ENCODE peak calls at places on chromosomes 7 and 10, in six cellular contexts. One of them, this sample, is unnamed. For H3K36me3 and H3K4me1, the result is how much of the 10 kb centered on the place peaks cover.

GRCh38 chr10:3474266-3474665 is 301.7 kb upstream of the PITRM1 start:
- DNase-seq in fibroblast of lung: no peak
- DNase-seq in left ventricle myocardium inferior: no peak
- DNase-seq in hepatocyte: no peak
- DNase-seq in CD8-positive, alpha-beta T cell: no peak
- DNase-seq in heart right ventricle: no peak
- DNase-seq in this sample: no peak

GRCh38 chr10:3775671-3776551 is 9.1 kb downstream of the KLF6 start:
- DNase-seq in fibroblast of lung: peak
- DNase-seq in left ventricle myocardium inferior: no peak
- DNase-seq in hepatocyte: peak
- DNase-seq in CD8-positive, alpha-beta T cell: no peak
- DNase-seq in heart right ventricle: no peak
- DNase-seq in this sample: peak

GRCh38 chr10:97926055-97926454 is 76.4 kb downstream of the GOLGA7B start:
- DNase-seq in fibroblast of lung: no peak
- DNase-seq in left ventricle myocardium inferior: no peak
- DNase-seq in hepatocyte: no peak
- DNase-seq in CD8-positive, alpha-beta T cell: no peak
- DNase-seq in heart right ventricle: no peak
- DNase-seq in this sample: no peak

GRCh38 chr10:13309792-13310191 is 9.9 kb upstream of the PHYH start:
- DNase-seq in fibroblast of lung: no peak
- DNase-seq in left ventricle myocardium inferior: no peak
- DNase-seq in hepatocyte: no peak
- DNase-seq in CD8-positive, alpha-beta T cell: no peak
- DNase-seq in heart right ventricle: no peak
- DNase-seq in this sample: no peak

GRCh38 chr10:112361951-112362770 is 11.8 kb upstream of the ACSL5 start:
- DNase-seq in fibroblast of lung: peak
- DNase-seq in left ventricle myocardium inferior: peak
- DNase-seq in hepatocyte: no peak
- DNase-seq in CD8-positive, alpha-beta T cell: no peak
- DNase-seq in heart right ventricle: peak
- DNase-seq in this sample: peak

GRCh38 chr7:42476255-42476654 is 239.2 kb upstream of the GLI3 start:
- DNase-seq in fibroblast of lung: no peak
- DNase-seq in left ventricle myocardium inferior: no peak
- DNase-seq in hepatocyte: no peak
- DNase-seq in CD8-positive, alpha-beta T cell: no peak
- DNase-seq in heart right ventricle: no peak
- DNase-seq in this sample: no peak

GRCh38 chr10:44949915-44950314 is 9.7 kb upstream of the RASSF4 start:
- DNase-seq in fibroblast of lung: no peak
- DNase-seq in left ventricle myocardium inferior: no peak
- DNase-seq in hepatocyte: peak
- DNase-seq in CD8-positive, alpha-beta T cell: no peak
- DNase-seq in heart right ventricle: no peak
- DNase-seq in this sample: no peak

GRCh38 chr7:151389768-151390593 is 19.9 kb downstream of the WDR86 start:
- DNase-seq in fibroblast of lung: no peak
- DNase-seq in left ventricle myocardium inferior: peak
- DNase-seq in hepatocyte: no peak
- DNase-seq in CD8-positive, alpha-beta T cell: no peak
- DNase-seq in heart right ventricle: no peak
- DNase-seq in this sample: no peak

GRCh38 chr7:135562720-135563119 is 5.0 kb downstream of the NUP205 start:
- DNase-seq in fibroblast of lung: no peak
- DNase-seq in left ventricle myocardium inferior: no peak
- DNase-seq in hepatocyte: peak
- DNase-seq in CD8-positive, alpha-beta T cell: no peak
- DNase-seq in heart right ventricle: no peak
- DNase-seq in this sample: no peak

GRCh38 chr10:52318822-52319464 is 4.9 kb downstream of the DKK1 start:
- DNase-seq in fibroblast of lung: peak
- DNase-seq in left ventricle myocardium inferior: no peak
- DNase-seq in hepatocyte: peak
- DNase-seq in CD8-positive, alpha-beta T cell: no peak
- DNase-seq in heart right ventricle: no peak
- DNase-seq in this sample: no peak

GRCh38 chr7:151867912-151868804 is 8.8 kb downstream of the PRKAG2 start:
- DNase-seq in fibroblast of lung: no peak
- DNase-seq in left ventricle myocardium inferior: peak
- DNase-seq in hepatocyte: no peak
- DNase-seq in CD8-positive, alpha-beta T cell: no peak
- DNase-seq in heart right ventricle: peak
- DNase-seq in this sample: peak

GRCh38 chr7:155213385-155213784 is 84.3 kb upstream of the INSIG1 start:
- DNase-seq in fibroblast of lung: peak
- DNase-seq in left ventricle myocardium inferior: no peak
- DNase-seq in hepatocyte: no peak
- DNase-seq in CD8-positive, alpha-beta T cell: no peak
- DNase-seq in heart right ventricle: no peak
- DNase-seq in this sample: no peak

GRCh38 chr10:128491686-128492085 is 365.5 kb upstream of the MKI67 start:
- DNase-seq in fibroblast of lung: no peak
- DNase-seq in left ventricle myocardium inferior: no peak
- DNase-seq in hepatocyte: no peak
- DNase-seq in CD8-positive, alpha-beta T cell: no peak
- DNase-seq in heart right ventricle: no peak
- DNase-seq in this sample: no peak

GRCh38 chr7:34991938-34992840 is 45.1 kb downstream of the DPY19L1 start:
- DNase-seq in fibroblast of lung: peak
- DNase-seq in left ventricle myocardium inferior: no peak
- DNase-seq in hepatocyte: no peak
- DNase-seq in CD8-positive, alpha-beta T cell: peak
- DNase-seq in heart right ventricle: no peak
- DNase-seq in this sample: peak

GRCh38 chr10:77274046-77274795 is 363.4 kb downstream of the KCNMA1 start:
- DNase-seq in fibroblast of lung: peak
- DNase-seq in left ventricle myocardium inferior: no peak
- DNase-seq in hepatocyte: peak
- DNase-seq in CD8-positive, alpha-beta T cell: no peak
- DNase-seq in heart right ventricle: no peak
- DNase-seq in this sample: no peak

GRCh38 chr10:15829495-15829894 is 30.8 kb downstream of the MINDY3 start:
- DNase-seq in fibroblast of lung: no peak
- DNase-seq in left ventricle myocardium inferior: no peak
- DNase-seq in hepatocyte: no peak
- DNase-seq in CD8-positive, alpha-beta T cell: no peak
- DNase-seq in heart right ventricle: no peak
- DNase-seq in this sample: no peak

GRCh38 chr10:74548676-74549075 is 277.7 kb upstream of the KAT6B start:
- DNase-seq in fibroblast of lung: no peak
- DNase-seq in left ventricle myocardium inferior: no peak
- DNase-seq in hepatocyte: no peak
- DNase-seq in CD8-positive, alpha-beta T cell: no peak
- DNase-seq in heart right ventricle: no peak
- DNase-seq in this sample: no peak

GRCh38 chr10:25059990-25060389 is 43.6 kb downstream of the THNSL1 start:
- DNase-seq in fibroblast of lung: peak
- DNase-seq in left ventricle myocardium inferior: peak
- DNase-seq in hepatocyte: peak
- DNase-seq in CD8-positive, alpha-beta T cell: no peak
- DNase-seq in heart right ventricle: no peak
- DNase-seq in this sample: peak

GRCh38 chr10:34252111-34252510 is 563.0 kb downstream of the PARD3 start:
- DNase-seq in fibroblast of lung: no peak
- DNase-seq in left ventricle myocardium inferior: no peak
- DNase-seq in hepatocyte: peak
- DNase-seq in CD8-positive, alpha-beta T cell: no peak
- DNase-seq in heart right ventricle: peak
- DNase-seq in this sample: peak

GRCh38 chr7:44282601-44283171 is 42.7 kb downstream of the CAMK2B start:
- DNase-seq in fibroblast of lung: no peak
- DNase-seq in left ventricle myocardium inferior: peak
- DNase-seq in hepatocyte: no peak
- DNase-seq in CD8-positive, alpha-beta T cell: no peak
- DNase-seq in heart right ventricle: no peak
- DNase-seq in this sample: no peak

GRCh38 chr10:103895458-103896186 is 22.4 kb downstream of the STN1 start:
- DNase-seq in fibroblast of lung: peak
- DNase-seq in left ventricle myocardium inferior: no peak
- DNase-seq in hepatocyte: no peak
- DNase-seq in CD8-positive, alpha-beta T cell: no peak
- DNase-seq in heart right ventricle: no peak
- DNase-seq in this sample: no peak

GRCh38 chr10:102661614-102662133 is 17.4 kb downstream of the TRIM8 start:
- DNase-seq in fibroblast of lung: no peak
- DNase-seq in left ventricle myocardium inferior: no peak
- DNase-seq in hepatocyte: no peak
- DNase-seq in CD8-positive, alpha-beta T cell: no peak
- DNase-seq in heart right ventricle: no peak
- DNase-seq in this sample: no peak

GRCh38 chr10:112804036-112804435 is 146.0 kb upstream of the TCF7L2 start:
- DNase-seq in fibroblast of lung: no peak
- DNase-seq in left ventricle myocardium inferior: no peak
- DNase-seq in hepatocyte: peak
- DNase-seq in CD8-positive, alpha-beta T cell: no peak
- DNase-seq in heart right ventricle: no peak
- DNase-seq in this sample: no peak

DNA sequence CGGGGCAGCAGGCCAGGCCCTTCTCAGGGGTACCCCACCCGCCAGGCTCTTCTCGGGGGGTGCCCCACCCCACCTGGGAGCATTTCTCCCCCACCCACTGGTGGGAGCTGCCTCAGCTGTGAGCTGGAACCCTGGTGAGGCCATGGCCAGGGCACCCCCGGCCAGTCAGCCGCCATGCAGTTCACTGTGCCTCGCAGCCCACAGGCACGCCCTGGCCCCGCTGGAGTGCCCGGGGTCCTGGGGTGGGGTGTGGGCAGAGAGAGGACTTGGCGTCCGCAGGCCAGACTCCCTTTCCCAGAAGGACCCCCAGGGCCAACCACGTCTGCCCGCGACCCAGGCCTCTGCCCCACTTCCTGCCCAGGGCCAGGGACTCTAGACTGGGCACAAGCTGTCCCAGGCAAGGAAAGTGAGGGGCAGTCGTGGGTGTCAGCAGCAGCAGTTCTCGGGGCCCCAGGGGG is 13.1 kb downstream of the DPYSL4 start:
- DNase-seq in fibroblast of lung: no peak
- DNase-seq in left ventricle myocardium inferior: no peak
- DNase-seq in hepatocyte: no peak
- DNase-seq in CD8-positive, alpha-beta T cell: no peak
- DNase-seq in heart right ventricle: no peak
- DNase-seq in this sample: no peak
- H3K36me3 ChIP-seq in fibroblast of lung: under half
- H3K36me3 ChIP-seq in left ventricle myocardium inferior: under half
- H3K36me3 ChIP-seq in hepatocyte: under half
- H3K36me3 ChIP-seq in CD8-positive, alpha-beta T cell: under half
- H3K36me3 ChIP-seq in heart right ventricle: under half
- H3K36me3 ChIP-seq in this sample: under half

GRCh38 chr7:121960678-121961461 is 87.9 kb downstream of the PTPRZ1 start:
- DNase-seq in fibroblast of lung: peak
- DNase-seq in left ventricle myocardium inferior: no peak
- DNase-seq in hepatocyte: peak
- DNase-seq in CD8-positive, alpha-beta T cell: no peak
- DNase-seq in heart right ventricle: no peak
- DNase-seq in this sample: no peak
- TF ChIP-seq CTCF in fibroblast of lung: no peak
- TF ChIP-seq CTCF in left ventricle myocardium inferior: no peak
- TF ChIP-seq CTCF in hepatocyte: peak
- TF ChIP-seq CTCF in CD8-positive, alpha-beta T cell: no peak
- TF ChIP-seq CTCF in heart right ventricle: no peak
- TF ChIP-seq CTCF in this sample: no peak

GRCh38 chr10:119657725-119658124 is 6.5 kb downstream of the BAG3 start:
- DNase-seq in fibroblast of lung: peak
- DNase-seq in left ventricle myocardium inferior: no peak
- DNase-seq in hepatocyte: peak
- DNase-seq in CD8-positive, alpha-beta T cell: no peak
- DNase-seq in heart right ventricle: no peak
- DNase-seq in this sample: peak
- H3K4me1 ChIP-seq in fibroblast of lung: under half
- H3K4me1 ChIP-seq in left ventricle myocardium inferior: half or more
- H3K4me1 ChIP-seq in hepatocyte: under half
- H3K4me1 ChIP-seq in CD8-positive, alpha-beta T cell: under half
- H3K4me1 ChIP-seq in heart right ventricle: half or more
- H3K4me1 ChIP-seq in this sample: half or more

DNA sequence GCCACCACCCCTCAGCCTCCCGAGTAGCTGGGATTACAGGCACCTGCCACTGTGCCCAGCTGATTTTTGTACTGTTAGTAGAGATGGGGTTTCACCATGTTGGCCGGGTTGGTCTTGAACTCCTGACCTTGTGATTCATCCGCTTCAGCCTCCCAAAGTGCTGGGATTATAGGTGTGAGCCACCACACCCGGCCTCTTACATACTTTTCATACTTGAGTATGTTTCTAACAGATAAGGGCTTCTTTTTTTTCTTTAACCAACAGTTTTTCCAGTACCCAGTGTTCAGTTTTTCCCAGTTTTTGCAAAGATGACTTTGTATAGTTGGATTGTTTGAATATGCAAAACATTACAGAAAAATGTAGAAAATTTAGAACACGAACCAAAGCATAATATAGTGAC is 7.7 kb downstream of the EIF4H start:
- DNase-seq in fibroblast of lung: no peak
- DNase-seq in left ventricle myocardium inferior: no peak
- DNase-seq in hepatocyte: no peak
- DNase-seq in CD8-positive, alpha-beta T cell: no peak
- DNase-seq in heart right ventricle: no peak
- DNase-seq in this sample: no peak
- H3K36me3 ChIP-seq in fibroblast of lung: under half
- H3K36me3 ChIP-seq in left ventricle myocardium inferior: under half
- H3K36me3 ChIP-seq in hepatocyte: under half
- H3K36me3 ChIP-seq in CD8-positive, alpha-beta T cell: under half
- H3K36me3 ChIP-seq in heart right ventricle: under half
- H3K36me3 ChIP-seq in this sample: under half

DNA sequence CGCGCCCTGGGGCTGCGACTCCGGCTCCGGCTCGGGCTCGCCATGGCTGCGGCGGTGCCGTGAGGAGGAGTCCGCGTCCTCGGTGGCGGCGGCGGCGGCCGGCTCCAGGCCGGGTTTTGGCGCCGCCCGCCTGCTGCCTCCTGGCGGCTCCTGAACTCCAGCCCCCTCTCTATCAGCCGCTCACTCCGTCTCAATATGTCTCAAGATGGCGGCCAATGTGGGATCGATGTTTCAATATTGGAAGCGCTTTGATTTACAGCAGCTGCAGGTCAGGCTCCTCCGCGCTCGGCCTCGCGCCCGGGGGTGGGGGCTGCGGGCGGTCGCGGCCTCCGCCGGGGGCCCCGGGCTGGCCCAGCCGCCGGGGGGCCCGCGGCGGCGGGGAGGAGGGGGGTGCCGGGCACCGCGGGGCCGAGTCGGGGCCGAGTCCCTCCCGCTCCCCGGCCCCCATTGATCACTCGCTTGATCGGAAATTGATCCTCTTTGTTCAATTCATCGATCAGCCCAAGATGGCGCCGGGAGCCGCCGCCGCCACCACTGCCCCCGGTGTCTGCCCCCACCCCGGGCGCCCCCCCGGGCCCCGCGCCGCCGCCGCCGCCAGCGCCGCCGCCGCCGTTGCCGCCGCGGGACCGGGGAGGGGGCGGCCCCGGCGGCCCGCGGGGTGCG is 1.5 kb upstream of the CUX1 start:
- DNase-seq in fibroblast of lung: peak
- DNase-seq in left ventricle myocardium inferior: peak
- DNase-seq in hepatocyte: peak
- DNase-seq in CD8-positive, alpha-beta T cell: peak
- DNase-seq in heart right ventricle: peak
- DNase-seq in this sample: peak
- TF ChIP-seq CTCF in fibroblast of lung: no peak
- TF ChIP-seq CTCF in left ventricle myocardium inferior: peak
- TF ChIP-seq CTCF in hepatocyte: no peak
- TF ChIP-seq CTCF in CD8-positive, alpha-beta T cell: no peak
- TF ChIP-seq CTCF in heart right ventricle: no peak
- TF ChIP-seq CTCF in this sample: peak

GRCh38 chr10:118738422-118738821 is 16.3 kb downstream of the CACUL1 start:
- DNase-seq in fibroblast of lung: no peak
- DNase-seq in left ventricle myocardium inferior: no peak
- DNase-seq in hepatocyte: no peak
- DNase-seq in CD8-positive, alpha-beta T cell: no peak
- DNase-seq in heart right ventricle: no peak
- DNase-seq in this sample: no peak
- H3K4me1 ChIP-seq in fibroblast of lung: under half
- H3K4me1 ChIP-seq in left ventricle myocardium inferior: half or more
- H3K4me1 ChIP-seq in hepatocyte: under half
- H3K4me1 ChIP-seq in CD8-positive, alpha-beta T cell: under half
- H3K4me1 ChIP-seq in heart right ventricle: half or more
- H3K4me1 ChIP-seq in this sample: under half